ENCODE peak calls at places on chromosomes 5 and 9, in six cellular contexts. Q is left ventricle myocardium inferior, I is heart right ventricle, U is lung, F is HCT116, Z is brain microvascular endothelial cell. G is an unnamed sample.

GRCh38 chr9:137825324-137825991 is 52.1 kb upstream of the CACNA1B start:
- DNase-seq in I (no peak), F (no peak), U (no peak), Z (no peak), Q (no peak), G (no peak)

GRCh38 chr5:51279983-51280382 is 103.3 kb upstream of the ISL1 start:
- DNase-seq in F (no peak), I (no peak), U (no peak), Q (no peak), Z (no peak), G (peak)

GRCh38 chr5:142644640-142645361 is 41.1 kb downstream of the FGF1 start:
- DNase-seq in U (peak), Q (no peak), Z (peak), I (no peak), F (peak), G (peak)

GRCh38 chr5:163104496-163104895 is 332.9 kb upstream of the CCNG1 start:
- DNase-seq in Z (no peak), U (no peak), F (no peak), I (no peak), Q (no peak), G (no peak)

GRCh38 chr5:5140051-5141010 is at the start of gene ADAMTS16:
- DNase-seq in Z (no peak), F (no peak), Q (no peak), U (no peak), I (no peak), G (no peak)

GRCh38 chr5:57311921-57312320 is 138.1 kb downstream of the GPBP1 start:
- DNase-seq in Q (no peak), I (no peak), F (no peak), Z (no peak), U (no peak), G (no peak)

GRCh38 chr5:14665110-14665822 is 748 bp downstream of the OTULIN start:
- DNase-seq in I (peak), U (no peak), Z (no peak), F (no peak), Q (peak), G (no peak)

GRCh38 chr5:123664961-123665360 is 153.0 kb downstream of the CSNK1G3 start:
- DNase-seq in Z (no peak), U (no peak), I (no peak), F (no peak), Q (no peak), G (no peak)

GRCh38 chr5:140632366-140633080 is 452 bp downstream of the CD14 start:
- DNase-seq in Q (peak), F (no peak), U (peak), Z (peak), I (peak), G (no peak)

GRCh38 chr5:38932854-38933408 is 87.1 kb downstream of the OSMR start:
- DNase-seq in F (no peak), Q (no peak), Z (no peak), I (no peak), U (no peak), G (no peak)

GRCh38 chr5:131649160-131649559 is 14.1 kb upstream of the RAPGEF6 start:
- DNase-seq in U (no peak), F (no peak), I (no peak), Q (no peak), Z (no peak), G (no peak)

GRCh38 chr9:126788631-126789349 is 16.1 kb upstream of the ZBTB43 start:
- DNase-seq in I (no peak), Q (no peak), F (no peak), U (no peak), Z (peak), G (peak)

GRCh38 chr5:162196351-162196750 is 128.8 kb downstream of the GABRG2 start:
- DNase-seq in F (no peak), Z (no peak), U (no peak), Q (no peak), I (no peak), G (no peak)

GRCh38 chr9:36218411-36218901 is 27.7 kb downstream of the CLTA start:
- DNase-seq in I (no peak), Z (no peak), Q (no peak), F (no peak), U (no peak), G (no peak)

GRCh38 chr9:133994359-133995011 is 2.4 kb upstream of the VAV2 start:
- DNase-seq in I (peak), Q (peak), F (peak), Z (peak), U (peak), G (no peak)

GRCh38 chr5:89988998-89989690 is 420.4 kb downstream of the CETN3 start:
- DNase-seq in F (no peak), Z (peak), Q (peak), U (no peak), I (peak), G (no peak)

GRCh38 chr5:30918171-30918570 is 275.3 kb upstream of the CDH6 start:
- DNase-seq in I (no peak), U (no peak), F (no peak), Q (no peak), Z (peak), G (peak)

GRCh38 chr5:74446673-74447337 is 193.7 kb downstream of the ENC1 start:
- DNase-seq in F (no peak), I (peak), U (no peak), Z (peak), Q (peak), G (no peak)

GRCh38 chr9:79353856-79354520 is 217.8 kb upstream of the TLE4 start:
- DNase-seq in F (no peak), U (no peak), Q (no peak), Z (peak), I (no peak), G (no peak)

GRCh38 chr9:131642496-131643083 is 97.3 kb downstream of the PRRT1B start:
- DNase-seq in Z (no peak), Q (no peak), U (no peak), I (no peak), F (no peak), G (no peak)

GRCh38 chr9:118644066-118644465 is 725.2 kb downstream of the BRINP1 start:
- DNase-seq in I (no peak), F (no peak), Q (no peak), Z (no peak), U (no peak), G (peak)

GRCh38 chr5:662751-663435 is 30.3 kb downstream of the TPPP start:
- DNase-seq in U (no peak), Q (peak), Z (no peak), I (no peak), F (no peak), G (no peak)

GRCh38 chr9:135413086-135413375 is 66.6 kb upstream of the PPP1R26 start:
- DNase-seq in Z (no peak), Q (no peak), I (no peak), U (no peak), F (no peak), G (no peak)

GRCh38 chr5:133393776-133394476 is 218.4 kb downstream of the FSTL4 start:
- DNase-seq in F (no peak), I (no peak), Z (no peak), Q (no peak), U (no peak), G (no peak)

GRCh38 chr9:34628656-34629491 is at the start of gene ARID3C:
- DNase-seq in F (no peak), U (no peak), Z (no peak), I (no peak), Q (no peak), G (no peak)

GRCh38 chr5:10301842-10302610 is 5.7 kb downstream of the CMBL start:
- DNase-seq in U (peak), Q (peak), F (no peak), I (peak), Z (no peak), G (peak)

GRCh38 chr9:131736440-131736839 is 3.4 kb downstream of the RAPGEF1 start:
- DNase-seq in Z (no peak), Q (no peak), I (no peak), U (no peak), F (no peak), G (no peak)

GRCh38 chr9:130973686-130974281 is 34.7 kb upstream of the FIBCD1 start:
- DNase-seq in Z (no peak), I (no peak), Q (no peak), F (no peak), U (no peak), G (no peak)

GRCh38 chr9:33172256-33172678 is 5.1 kb upstream of the B4GALT1 start:
- DNase-seq in U (no peak), Z (no peak), F (no peak), I (no peak), Q (no peak), G (no peak)

GRCh38 chr9:38183994-38184568 is 115.1 kb upstream of the SHB start:
- DNase-seq in I (no peak), F (no peak), Q (no peak), U (no peak), Z (no peak), G (no peak)

GRCh38 chr5:178434016-178434761 is 156.0 kb downstream of the COL23A1 start:
- DNase-seq in Q (no peak), Z (no peak), I (no peak), F (no peak), U (no peak), G (no peak)

GRCh38 chr9:100525563-100525962 is 52.3 kb upstream of the CAVIN4 start:
- DNase-seq in U (no peak), Z (peak), I (no peak), Q (no peak), F (no peak), G (no peak)

GRCh38 chr5:25393321-25393720 is 748.5 kb upstream of the CDH10 start:
- DNase-seq in Q (no peak), U (no peak), Z (no peak), I (no peak), F (no peak), G (peak)

GRCh38 chr9:19208653-19209052 is 21.8 kb upstream of the DENND4C start:
- DNase-seq in F (no peak), Q (no peak), U (no peak), Z (no peak), I (no peak), G (no peak)

GRCh38 chr9:134585746-134586706 is 55.6 kb upstream of the COL5A1 start:
- DNase-seq in Q (no peak), I (no peak), U (peak), F (no peak), Z (peak), G (no peak)

GRCh38 chr5:105274079-105274478 is 1711.5 kb upstream of the NUDT12 start:
- DNase-seq in Q (no peak), U (no peak), F (no peak), Z (no peak), I (no peak), G (no peak)

GRCh38 chr9:36144322-36145206 is 8.0 kb downstream of the GLIPR2 start:
- DNase-seq in Q (no peak), U (no peak), I (no peak), F (no peak), Z (no peak), G (no peak)

GRCh38 chr5:83400712-83401111 is 70.8 kb upstream of the VCAN start:
- DNase-seq in Z (no peak), I (no peak), U (no peak), F (no peak), Q (no peak), G (no peak)

GRCh38 chr5:154386952-154387629 is 58.7 kb upstream of the SAP30L start:
- DNase-seq in U (no peak), I (no peak), Q (no peak), F (no peak), Z (no peak), G (no peak)

GRCh38 chr5:41722359-41722950 is 147.8 kb downstream of the OXCT1 start:
- DNase-seq in I (no peak), Z (no peak), U (no peak), F (no peak), Q (no peak), G (no peak)
- TF ChIP-seq CTCF in I (no peak), Z (peak), U (no peak), F (peak), Q (no peak), G (peak)

GRCh38 chr5:66959668-66960067 is 236.9 kb downstream of the CD180 start:
- DNase-seq in Q (no peak), U (no peak), F (no peak), Z (peak), I (no peak), G (no peak)

GRCh38 chr5:66956439-66956838 is 240.2 kb downstream of the CD180 start:
- DNase-seq in I (no peak), F (no peak), Q (no peak), U (no peak), Z (no peak), G (no peak)

GRCh38 chr5:66960373-66961137 is 236.0 kb downstream of the CD180 start:
- DNase-seq in I (no peak), F (no peak), Z (peak), Q (no peak), U (no peak), G (no peak)

GRCh38 chr5:66958126-66958983 is 238.2 kb downstream of the CD180 start:
- DNase-seq in I (no peak), Z (peak), F (no peak), Q (no peak), U (no peak), G (no peak)

DNA sequence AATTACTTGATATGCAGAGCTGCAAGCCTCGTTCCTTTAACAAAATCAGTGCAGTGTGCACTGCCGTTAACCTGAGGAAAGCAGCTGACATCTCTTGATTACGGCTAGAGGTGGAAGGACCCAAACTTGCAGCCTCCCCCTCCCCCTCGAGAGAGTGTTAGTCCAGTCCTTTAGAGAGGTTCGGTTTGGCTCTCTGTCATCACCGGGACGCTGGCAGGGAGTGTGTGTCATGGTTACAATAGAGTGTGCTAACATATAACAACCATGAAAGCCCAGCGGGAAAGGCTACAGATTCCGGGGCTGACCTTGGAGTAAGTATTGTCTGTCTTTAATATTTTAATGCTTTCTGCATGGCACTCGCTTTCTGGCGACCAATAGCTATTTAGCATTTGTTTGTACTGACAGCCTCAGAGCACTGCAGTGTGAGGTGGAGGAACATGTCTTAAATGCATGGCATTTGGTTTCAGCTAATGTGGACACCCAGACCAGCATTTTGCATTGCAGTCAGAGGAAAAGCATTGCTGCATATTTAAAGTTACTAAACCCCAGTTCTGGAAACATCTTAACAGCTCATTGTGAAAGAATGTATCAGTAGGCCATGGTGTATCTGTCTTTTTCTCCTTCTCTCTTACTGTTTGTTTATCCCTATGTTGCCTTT is 237.5 kb downstream of the CD180 start:
- DNase-seq in Q (peak), I (peak), F (no peak), U (peak), Z (peak), G (peak)
- H3K4me3 ChIP-seq in Q (peak), I (peak), F (no peak), U (no peak), Z (peak), G (peak)

GRCh38 chr5:109819878-109820277 is 130.2 kb downstream of the MAN2A1 start:
- DNase-seq in I (no peak), Q (no peak), Z (no peak), F (no peak), U (no peak), G (no peak)
- TF ChIP-seq CTCF in I (no peak), Q (no peak), Z (no peak), F (no peak), U (no peak), G (peak)

DNA sequence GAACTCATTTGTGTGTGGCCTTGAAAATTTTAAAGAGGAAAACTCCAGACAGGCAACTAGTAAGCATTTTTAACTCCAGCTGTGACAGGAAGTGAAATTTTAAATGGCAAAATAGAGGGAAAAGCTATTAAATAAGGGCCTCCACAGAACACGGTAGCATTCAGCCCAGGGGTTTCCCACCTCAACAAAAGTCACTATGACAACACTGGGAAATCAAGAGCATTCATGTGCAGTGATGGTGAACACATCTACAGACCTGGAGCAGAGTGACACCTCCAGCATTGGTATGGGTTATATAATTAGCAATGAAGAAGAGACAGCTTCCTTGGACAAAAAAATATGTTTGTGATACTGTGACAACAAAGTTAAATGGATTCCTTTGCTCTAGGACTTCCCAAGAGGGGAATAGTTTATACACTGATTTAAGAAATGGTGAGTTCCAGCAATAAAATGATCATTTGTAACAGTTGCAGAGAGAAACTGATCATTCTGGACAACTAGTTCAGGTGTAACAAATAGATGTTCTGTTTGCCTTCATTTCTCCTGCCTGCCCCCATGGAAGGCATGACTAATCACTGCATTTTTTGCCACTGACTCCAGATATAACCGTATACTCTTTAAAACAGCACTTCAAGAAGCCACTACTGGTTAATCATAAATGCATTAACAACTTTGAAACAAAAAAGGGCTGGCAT is 93.3 kb upstream of the SLC44A1 start:
- DNase-seq in U (no peak), Q (no peak), I (no peak), F (no peak), Z (peak), G (no peak)
- H3K4me3 ChIP-seq in U (no peak), Q (no peak), I (no peak), F (no peak), Z (no peak), G (no peak)

GRCh38 chr5:176387384-176387925 is 943 bp downstream of the NOP16 start:
- DNase-seq in U (no peak), Z (no peak), Q (no peak), I (no peak), F (no peak), G (no peak)
- TF ChIP-seq CTCF in U (no peak), Z (peak), Q (no peak), I (no peak), F (no peak), G (no peak)

DNA sequence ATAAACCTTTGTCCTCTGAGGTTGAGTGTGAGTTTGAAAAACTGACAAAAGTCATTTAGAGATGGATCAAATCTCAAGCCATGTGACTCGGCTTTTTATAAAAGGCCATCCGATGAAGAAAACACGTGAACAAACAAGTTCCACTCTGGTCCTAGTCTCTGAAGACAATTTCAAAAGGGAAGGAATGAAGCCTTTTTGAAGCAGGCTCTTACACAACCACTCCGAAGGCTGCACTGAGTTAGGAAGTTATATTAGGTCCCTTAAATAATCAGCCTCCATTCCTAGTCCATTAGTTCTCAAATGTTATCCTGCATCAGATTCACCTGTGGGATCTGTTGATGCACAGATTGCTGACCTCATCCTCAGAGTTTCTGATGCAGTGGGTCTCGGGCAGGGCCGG is 166.6 kb upstream of the HMHB1 start:
- DNase-seq in U (no peak), F (no peak), I (no peak), Q (no peak), Z (no peak), G (no peak)
- H3K4me3 ChIP-seq in U (no peak), F (no peak), I (no peak), Q (no peak), Z (no peak), G (no peak)

G was measured in retinal pigment epithelial cell.